ENCODE peak calls at places on chromosomes 16 and 17, in four cellular contexts. Z, E, C and W are unnamed samples.

GRCh38 chr16:11087691-11088431 is 143.5 kb downstream of the CLEC16A start:
- DNase-seq in C (no peak), E (no peak), Z (no peak), W (no peak)

GRCh38 chr17:40548982-40549680 is 16.1 kb downstream of the CCR7 start:
- DNase-seq in C (peak; percentile 86), Z (no peak), E (no peak), W (no peak)

GRCh38 chr17:38456031-38456815 is 28.0 kb downstream of the ARHGAP23 start:
- DNase-seq in Z (no peak), C (no peak), E (no peak), W (peak; percentile 49)

GRCh38 chr17:42182927-42183734 is 2.1 kb downstream of the HCRT start:
- DNase-seq in C (peak; percentile 45), E (no peak), Z (no peak), W (no peak)

GRCh38 chr17:18225562-18226283 is at the start of gene LLGL1:
- DNase-seq in E (no peak), C (no peak), Z (no peak), W (peak; percentile 53)

GRCh38 chr17:49997256-49997735 is 2.3 kb upstream of the DLX3 start:
- DNase-seq in C (peak; percentile 45), E (no peak), Z (no peak), W (no peak)

GRCh38 chr17:38864636-38865398 is 5.0 kb upstream of the LASP1 start:
- DNase-seq in Z (no peak), E (no peak), C (no peak), W (no peak)

GRCh38 chr17:47295037-47295873 is 28.5 kb upstream of the EFCAB13 start:
- DNase-seq in C (no peak), E (no peak), Z (no peak), W (no peak)

GRCh38 chr17:41594363-41594915 is 7.7 kb upstream of the KRT14 start:
- DNase-seq in C (no peak), Z (no peak), E (no peak), W (no peak)

GRCh38 chr17:68821860-68822693 is 133.1 kb downstream of the ABCA8 start:
- DNase-seq in C (peak; percentile 98), E (no peak), Z (no peak), W (peak; percentile 22)

GRCh38 chr16:70685061-70685937 is 554 bp downstream of the MTSS2 start:
- DNase-seq in Z (no peak), C (peak; percentile 14), E (no peak), W (peak; percentile 69)

GRCh38 chr16:29925173-29925804 is 737 bp downstream of the KCTD13 start:
- DNase-seq in Z (no peak), E (no peak), C (peak; percentile 25), W (peak; percentile 14)

GRCh38 chr16:89860747-89861304 is 12.6 kb upstream of the TCF25 start:
- DNase-seq in Z (peak; percentile 58), C (peak; percentile 52), E (peak; percentile 60), W (peak; percentile 77)

GRCh38 chr17:50055426-50056216 is at the start of gene ITGA3:
- DNase-seq in C (peak; percentile 92), Z (peak; percentile 20), E (peak; percentile 26), W (peak; percentile 85)

GRCh38 chr16:69937465-69937951 is 13.6 kb upstream of the CLEC18A start:
- DNase-seq in Z (no peak), E (no peak), C (no peak), W (peak; percentile 49)

GRCh38 chr16:88508868-88509748 is 56.0 kb downstream of the ZFPM1 start:
- DNase-seq in Z (no peak), E (no peak), C (no peak), W (no peak)

GRCh38 chr17:9817086-9817485 is 4.8 kb downstream of the GSG1L2 start:
- DNase-seq in Z (no peak), E (no peak), C (peak; percentile 54), W (no peak)

GRCh38 chr17:27649929-27650328 is 18.9 kb downstream of the LGALS9 start:
- DNase-seq in Z (no peak), E (no peak), C (no peak), W (no peak)

GRCh38 chr16:77807-78443 is at the start of gene MPG:
- DNase-seq in Z (peak; percentile 71), E (peak; percentile 67), C (peak; percentile 56), W (peak; percentile 68)

GRCh38 chr16:19884611-19885455 is at the start of gene GPRC5B:
- DNase-seq in E (peak; percentile 35), C (peak; percentile 25), Z (no peak), W (peak; percentile 69)

GRCh38 chr17:49557204-49558024 is 18.3 kb upstream of the NXPH3 start:
- DNase-seq in Z (no peak), C (peak; percentile 73), E (no peak), W (peak; percentile 60)

GRCh38 chr16:3444032-3444388 is 530 bp downstream of the NAA60 start:
- DNase-seq in C (no peak), E (no peak), Z (no peak), W (no peak)

GRCh38 chr17:10805911-10806310 is 2.0 kb upstream of the TMEM238L start:
- DNase-seq in E (no peak), Z (no peak), C (no peak), W (no peak)

GRCh38 chr17:63983326-63983725 is 10.6 kb upstream of the SCN4A start:
- DNase-seq in C (no peak), Z (no peak), E (no peak), W (no peak)

GRCh38 chr17:3998436-3998835 is 34.2 kb upstream of the ATP2A3 start:
- DNase-seq in E (no peak), Z (no peak), C (no peak), W (no peak)

GRCh38 chr16:15032547-15033308 is 23.1 kb downstream of the NTAN1 start:
- DNase-seq in C (no peak), Z (no peak), E (no peak), W (no peak)

GRCh38 chr17:3877220-3877619 is 15.6 kb downstream of the CAMKK1 start:
- DNase-seq in E (no peak), C (no peak), Z (no peak), W (no peak)

GRCh38 chr16:50644245-50644644 is 36.9 kb downstream of the SNX20 start:
- DNase-seq in Z (no peak), C (no peak), E (no peak), W (no peak)

GRCh38 chr16:47928008-47928407 is 227.8 kb downstream of the ABCC12 start:
- DNase-seq in C (peak; percentile 9), Z (no peak), E (no peak), W (no peak)

GRCh38 chr17:75084039-75084660 is 3.6 kb upstream of the SLC16A5 start:
- DNase-seq in Z (no peak), C (no peak), E (no peak), W (no peak)

GRCh38 chr16:85347213-85347591 is 234.9 kb upstream of the CIBAR2 start:
- DNase-seq in Z (no peak), C (no peak), E (no peak), W (no peak)

GRCh38 chr16:11784048-11784780 is 12.8 kb downstream of the ZC3H7A start:
- DNase-seq in Z (no peak), E (no peak), C (no peak), W (no peak)

GRCh38 chr17:280216-280615 is 72.4 kb downstream of the RPH3AL start:
- DNase-seq in E (no peak), C (no peak), Z (no peak), W (no peak)

GRCh38 chr17:73261952-73262675 is 434 bp upstream of the CPSF4L start:
- DNase-seq in C (peak; percentile 76), Z (no peak), E (no peak), W (no peak)

GRCh38 chr17:5745091-5745820 is 160.9 kb upstream of the NLRP1 start:
- DNase-seq in E (no peak), Z (no peak), C (no peak), W (peak; percentile 46)

GRCh38 chr17:72822358-72823023 is 270.0 kb downstream of the SLC39A11 start:
- DNase-seq in C (peak; percentile 14), E (no peak), Z (no peak), W (no peak)

GRCh38 chr16:85555549-85556455 is 57.3 kb upstream of the GSE1 start:
- DNase-seq in E (no peak), C (no peak), Z (no peak), W (peak; percentile 64)

GRCh38 chr16:55655709-55656694 is at the start of gene SLC6A2:
- DNase-seq in C (no peak), E (no peak), Z (no peak), W (peak; percentile 76)